ENCODE peak calls at places on chromosomes 16 and 17, in five cellular contexts. D is left lung, W is heart right ventricle, P is mesothelial cell of epicardium, R is WTC11. Q is an unnamed sample.

GRCh38 chr16:1357906-1358566 is 6.3 kb downstream of the GNPTG start:
- DNase-seq in D (no peak), W (no peak), P (no peak), R (no peak), Q (no peak)

GRCh38 chr16:27730703-27731220 is 180.8 kb downstream of the KATNIP start:
- DNase-seq in D (no peak), W (no peak), P (no peak), R (no peak), Q (no peak)

GRCh38 chr17:78438694-78439325 is 60.4 kb downstream of the PGS1 start:
- DNase-seq in D (no peak), W (no peak), P (no peak), R (no peak), Q (no peak)

GRCh38 chr17:28689011-28689410 is 22.7 kb downstream of the PROCA1 start:
- DNase-seq in D (no peak), W (no peak), P (no peak), R (no peak), Q (no peak)

GRCh38 chr17:35740997-35741931 is 9.8 kb downstream of the RASL10B start:
- DNase-seq in D (no peak), W (no peak), P (no peak), R (peak), Q (no peak)

GRCh38 chr17:80498242-80498919 is 22.0 kb upstream of the NPTX1 start:
- DNase-seq in D (no peak), W (no peak), P (no peak), R (no peak), Q (no peak)

GRCh38 chr16:67873435-67874146 is 739 bp downstream of the EDC4 start:
- DNase-seq in D (no peak), W (no peak), P (no peak), R (no peak), Q (no peak)

GRCh38 chr16:89404561-89404960 is 85.8 kb downstream of the ANKRD11 start:
- DNase-seq in D (no peak), W (no peak), P (no peak), R (no peak), Q (no peak)

GRCh38 chr17:57016764-57017116 is 38.8 kb downstream of the SCPEP1 start:
- DNase-seq in D (no peak), W (no peak), P (no peak), R (no peak), Q (no peak)

GRCh38 chr16:65229191-65229662 is 107.4 kb upstream of the CDH11 start:
- DNase-seq in D (no peak), W (no peak), P (no peak), R (no peak), Q (no peak)

GRCh38 chr17:80331820-80332219 is 71.2 kb downstream of the RNF213 start:
- DNase-seq in D (no peak), W (no peak), P (no peak), R (no peak), Q (no peak)

GRCh38 chr16:22849517-22849916 is 35.6 kb downstream of the HS3ST2 start:
- DNase-seq in D (no peak), W (no peak), P (no peak), R (no peak), Q (no peak)

GRCh38 chr16:56841233-56841632 is 23.8 kb upstream of the SLC12A3 start:
- DNase-seq in D (no peak), W (no peak), P (no peak), R (no peak), Q (no peak)

GRCh38 chr16:12462690-12463646 is 340.7 kb downstream of the CPPED1 start:
- DNase-seq in D (no peak), W (no peak), P (no peak), R (no peak), Q (no peak)

GRCh38 chr17:68640601-68641000 is 39.4 kb upstream of the FAM20A start:
- DNase-seq in D (no peak), W (no peak), P (no peak), R (no peak), Q (no peak)

GRCh38 chr16:50585331-50585776 is 37.2 kb downstream of the NKD1 start:
- DNase-seq in D (peak), W (peak), P (no peak), R (no peak), Q (no peak)

GRCh38 chr16:69691980-69692911 is 34.1 kb downstream of the NQO1 start:
- DNase-seq in D (no peak), W (no peak), P (no peak), R (no peak), Q (no peak)

GRCh38 chr16:53609536-53609935 is 94.1 kb downstream of the RPGRIP1L start:
- DNase-seq in D (no peak), W (no peak), P (no peak), R (no peak), Q (no peak)

GRCh38 chr17:15910791-15911190 is 34.1 kb upstream of the ADORA2B start:
- DNase-seq in D (no peak), W (no peak), P (no peak), R (peak), Q (no peak)

GRCh38 chr17:46264456-46265198 is 30.3 kb upstream of the LRRC37A start:
- DNase-seq in D (no peak), W (no peak), P (no peak), R (no peak), Q (no peak)

GRCh38 chr17:33024688-33025486 is 33.2 kb downstream of the SPACA3 start:
- DNase-seq in D (no peak), W (no peak), P (no peak), R (no peak), Q (no peak)

GRCh38 chr17:33019161-33019560 is 27.5 kb downstream of the SPACA3 start:
- DNase-seq in D (no peak), W (no peak), P (no peak), R (no peak), Q (no peak)

GRCh38 chr17:33023790-33024189 is 32.1 kb downstream of the SPACA3 start:
- DNase-seq in D (no peak), W (no peak), P (no peak), R (no peak), Q (no peak)

GRCh38 chr17:33017366-33017765 is 25.7 kb downstream of the SPACA3 start:
- DNase-seq in D (no peak), W (no peak), P (no peak), R (no peak), Q (no peak)

DNA sequence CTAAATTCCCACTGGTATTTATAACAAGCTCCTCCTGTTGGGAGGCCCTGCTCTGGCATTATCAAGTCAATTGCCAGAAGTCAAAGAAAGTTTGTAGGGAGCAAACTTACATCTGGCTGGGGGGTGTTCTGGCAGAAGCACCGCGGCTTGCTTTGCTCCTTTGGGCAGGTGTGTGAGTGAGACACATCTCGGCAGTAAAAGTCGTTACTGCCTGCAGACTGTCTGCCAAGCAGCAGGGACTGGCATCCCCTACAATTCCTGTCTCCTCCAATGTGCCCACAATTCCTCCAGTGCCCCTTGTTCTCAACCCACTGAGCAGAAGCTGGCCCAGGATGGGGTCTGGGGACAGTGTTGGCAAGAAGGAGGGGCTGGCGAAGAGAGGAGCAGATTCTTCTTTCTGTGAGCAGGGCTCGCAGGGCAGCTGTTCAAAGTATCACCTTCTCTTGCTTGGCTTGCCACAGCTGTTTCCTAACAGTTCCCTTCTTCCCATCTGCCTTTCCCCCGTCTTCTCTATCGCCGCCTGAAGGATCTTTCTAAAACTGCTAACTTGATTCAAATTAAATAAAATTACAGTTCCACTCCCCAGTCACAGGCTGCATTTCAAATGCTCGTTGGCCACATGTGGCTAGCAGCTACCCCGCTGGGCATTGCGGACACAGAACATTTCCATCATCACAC is 30.2 kb downstream of the SPACA3 start:
- DNase-seq in D (no peak), W (no peak), P (no peak), R (no peak), Q (no peak)
- TF ChIP-seq CTCF in D (no peak), W (no peak), P (no peak), R (peak), Q (no peak)

DNA sequence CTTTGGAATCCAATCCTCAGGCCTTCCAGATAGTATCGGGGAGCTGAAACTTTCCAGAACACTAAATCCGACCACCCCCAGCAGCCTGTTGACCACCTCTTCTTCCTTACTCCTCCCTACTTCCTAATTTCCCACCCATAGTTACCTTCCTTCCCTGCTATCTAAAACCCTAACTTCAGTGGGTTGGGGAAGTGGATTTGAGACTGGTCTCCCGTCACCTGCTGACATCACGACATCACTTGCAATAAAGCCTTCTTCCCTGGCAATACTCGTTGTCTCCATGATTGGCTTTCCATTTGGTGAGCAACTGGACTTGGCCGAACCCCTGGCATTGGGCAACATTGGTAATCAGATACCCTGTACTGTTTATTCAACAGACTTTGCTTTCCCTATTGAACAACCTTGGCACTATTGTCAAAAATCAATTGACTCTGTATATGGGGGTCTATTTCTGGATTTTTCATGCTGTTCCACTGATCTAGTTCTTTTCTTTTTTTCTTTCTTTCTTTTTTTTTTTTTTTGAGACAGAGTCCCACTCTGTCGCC is 11.8 kb upstream of the FOXK2 start:
- DNase-seq in D (no peak), W (no peak), P (no peak), R (no peak), Q (no peak)
- TF ChIP-seq CTCF in D (no peak), W (no peak), P (no peak), R (no peak), Q (no peak)

DNA sequence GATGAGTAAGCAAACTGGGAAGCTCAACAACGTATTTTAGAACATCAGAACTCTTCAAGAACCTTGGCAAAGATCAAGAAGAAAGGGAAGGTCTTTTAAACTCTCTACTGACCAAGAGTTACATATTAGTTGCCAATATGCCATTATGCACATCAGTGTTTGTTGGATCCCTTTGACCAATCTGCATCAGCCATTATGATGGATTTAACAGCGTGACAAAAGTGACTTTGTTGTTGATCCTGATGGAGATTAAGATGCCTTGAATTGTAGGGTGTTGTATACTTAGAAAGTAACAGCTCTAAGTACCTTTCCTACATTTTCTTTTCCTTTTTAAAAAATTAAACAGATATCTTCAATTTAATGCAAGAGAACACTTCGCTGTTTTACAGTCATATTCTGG is 108.5 kb downstream of the CA4 start:
- DNase-seq in D (no peak), W (no peak), P (no peak), R (no peak), Q (no peak)
- TF ChIP-seq CTCF in D (no peak), W (no peak), P (no peak), R (no peak), Q (no peak)

DNA sequence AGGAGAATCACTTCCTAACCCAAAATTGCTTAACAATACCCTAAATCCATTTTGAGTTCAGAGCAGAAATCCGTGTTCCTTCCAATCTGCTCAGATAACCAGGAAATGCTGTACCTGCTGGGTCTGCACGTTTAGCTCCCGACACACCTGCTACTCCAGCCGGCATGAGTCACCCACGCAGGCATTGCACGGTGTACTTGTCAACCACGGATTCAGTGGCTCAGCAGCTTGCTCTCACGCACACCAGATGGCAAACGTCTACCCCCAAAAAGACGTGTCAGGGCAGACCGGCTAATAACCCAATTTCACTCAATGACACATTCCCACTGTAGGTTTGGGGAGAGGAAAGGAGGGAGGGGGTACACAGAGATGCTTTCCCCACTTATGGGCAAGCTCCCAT is 468.1 kb downstream of the SOX9 start:
- DNase-seq in D (peak), W (no peak), P (no peak), R (no peak), Q (no peak)
- TF ChIP-seq CTCF in D (no peak), W (no peak), P (no peak), R (no peak), Q (no peak)

GRCh38 chr16:78007121-78007520 is 15.2 kb upstream of the CLEC3A start:
- DNase-seq in D (no peak), W (no peak), P (no peak), R (no peak), Q (no peak)

GRCh38 chr16:78004501-78004900 is 17.8 kb upstream of the CLEC3A start:
- DNase-seq in D (no peak), W (no peak), P (no peak), R (no peak), Q (no peak)

GRCh38 chr16:78002915-78003538 is 19.3 kb upstream of the CLEC3A start:
- DNase-seq in D (peak), W (peak), P (peak), R (peak), Q (peak)

GRCh38 chr16:78005881-78006280 is 16.5 kb upstream of the CLEC3A start:
- DNase-seq in D (no peak), W (no peak), P (no peak), R (peak), Q (peak)
- TF ChIP-seq CTCF in D (no peak), W (no peak), P (peak), R (peak), Q (peak)

GRCh38 chr17:58693751-58694150 is 1.3 kb downstream of the RAD51C start:
- DNase-seq in D (no peak), W (no peak), P (no peak), R (no peak), Q (no peak)

GRCh38 chr17:58693208-58693607 is 806 bp downstream of the RAD51C start:
- DNase-seq in D (no peak), W (no peak), P (no peak), R (no peak), Q (no peak)

GRCh38 chr17:58691701-58692238 is at the start of gene TEX14:
- DNase-seq in D (no peak), W (peak), P (no peak), R (no peak), Q (no peak)

GRCh38 chr17:58694302-58694701 is 1.9 kb downstream of the RAD51C start:
- DNase-seq in D (no peak), W (no peak), P (no peak), R (no peak), Q (no peak)

GRCh38 chr17:58692239-58693055 is at the start of gene RAD51C:
- DNase-seq in D (peak), W (peak), P (peak), R (peak), Q (peak)
- TF ChIP-seq CTCF in D (no peak), W (no peak), P (no peak), R (no peak), Q (no peak)

GRCh38 chr16:80716564-80717139 is 87.7 kb downstream of the CDYL2 start:
- DNase-seq in D (no peak), W (no peak), P (no peak), R (no peak), Q (no peak)
- TF ChIP-seq CTCF in D (no peak), W (no peak), P (no peak), R (no peak), Q (no peak)

GRCh38 chr17:66535611-66536010 is 233.2 kb downstream of the PRKCA start:
- DNase-seq in D (no peak), W (no peak), P (no peak), R (no peak), Q (no peak)

GRCh38 chr17:66531826-66532439 is 229.5 kb downstream of the PRKCA start:
- DNase-seq in D (no peak), W (no peak), P (no peak), R (no peak), Q (no peak)

GRCh38 chr17:66538776-66539175 is 236.4 kb downstream of the PRKCA start:
- DNase-seq in D (no peak), W (no peak), P (no peak), R (no peak), Q (no peak)

GRCh38 chr17:66537518-66537917 is 235.1 kb downstream of the PRKCA start:
- DNase-seq in D (no peak), W (no peak), P (no peak), R (no peak), Q (no peak)

DNA sequence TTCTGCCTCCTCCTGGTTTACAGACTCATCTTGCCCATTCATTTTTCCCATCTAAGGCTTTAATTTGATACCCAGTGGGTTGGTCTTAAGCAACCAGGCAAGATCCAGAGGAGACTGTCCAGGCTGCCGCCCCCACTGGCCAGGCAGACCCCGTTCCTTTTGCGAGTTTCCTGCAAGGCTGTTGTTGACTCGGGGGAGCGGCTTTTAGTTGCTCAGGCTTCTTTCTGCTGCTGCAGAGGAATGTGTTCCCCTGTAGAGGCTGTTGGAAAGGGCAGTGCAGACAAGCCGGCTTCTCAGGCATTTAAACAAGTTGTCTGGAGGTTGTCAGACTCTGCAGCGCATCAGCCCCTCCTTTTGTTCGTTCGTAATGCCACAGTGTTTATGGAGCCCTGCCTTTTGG is 231.2 kb downstream of the PRKCA start:
- DNase-seq in D (no peak), W (no peak), P (peak), R (peak), Q (peak)
- TF ChIP-seq CTCF in D (no peak), W (no peak), P (no peak), R (no peak), Q (no peak)

GRCh38 chr17:27354051-27354490 is 60.2 kb downstream of the WSB1 start:
- DNase-seq in D (no peak), W (peak), P (no peak), R (no peak), Q (no peak)
- TF ChIP-seq CTCF in D (no peak), W (no peak), P (peak), R (no peak), Q (peak)

DNA sequence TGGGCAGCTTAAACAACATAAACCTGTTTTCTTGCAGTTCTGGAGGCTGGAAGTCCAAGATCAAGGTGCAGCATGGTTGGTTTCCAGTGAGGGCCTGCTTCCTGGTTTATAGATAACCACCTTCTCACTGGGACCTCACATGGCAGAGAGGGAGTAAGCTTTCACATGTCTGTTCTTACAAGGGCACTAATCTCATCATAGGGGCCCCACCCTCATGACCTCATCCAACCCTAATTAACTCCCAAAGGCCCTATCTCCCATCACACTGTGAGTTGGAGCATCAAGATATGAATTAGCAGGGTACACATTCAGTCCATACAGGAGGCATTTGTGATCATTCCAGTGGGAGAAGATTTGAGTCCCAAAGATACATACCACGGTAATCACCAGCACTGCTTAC is 50.5 kb upstream of the GRIN2A start:
- DNase-seq in D (no peak), W (no peak), P (no peak), R (no peak), Q (no peak)
- TF ChIP-seq CTCF in D (no peak), W (no peak), P (no peak), R (no peak), Q (no peak)

Q was measured in endothelial cell.